ENCODE peak calls at places on chromosomes 5 and 9, in nine cellular contexts. E is BE2C; Q is brain microvascular endothelial cell; Y is osteoblast; N is MM.1S; V is hepatocyte; X is adrenal gland; U is IMR-90; W is CD8-positive, alpha-beta T cell. G is an unnamed sample.

GRCh38 chr5:103901885-103902284 is 339.3 kb upstream of the NUDT12 start:
- DNase-seq in V (no peak), N (no peak), E (no peak), W (no peak), X (no peak), Y (no peak), U (no peak), Q (no peak), G (no peak)

GRCh38 chr5:1538276-1538675 is 14.5 kb upstream of the LPCAT1 start:
- DNase-seq in Y (peak; percentile 17), V (no peak), N (no peak), U (no peak), W (peak; percentile 41), E (no peak), Q (no peak), X (no peak), G (no peak)

GRCh38 chr5:169861934-169862333 is 118.4 kb downstream of the INSYN2B start:
- DNase-seq in V (peak; percentile 8), X (no peak), E (peak; percentile 11), W (no peak), U (peak; percentile 96), Q (peak; percentile 81), N (no peak), Y (peak; percentile 25), G (no peak)

GRCh38 chr5:172171118-172171775 is 16.8 kb downstream of the STK10 start:
- DNase-seq in V (no peak), Q (no peak), X (no peak), N (no peak), Y (no peak), U (no peak), E (no peak), W (no peak), G (peak; percentile 22)

GRCh38 chr9:15755660-15756059 is 202.8 kb downstream of the CCDC171 start:
- DNase-seq in Y (no peak), W (no peak), N (no peak), E (no peak), U (peak; percentile 4), X (no peak), V (no peak), Q (no peak), G (no peak)

GRCh38 chr9:121567142-121568100 is 67.8 kb upstream of the GGTA1 start:
- DNase-seq in N (no peak), X (peak; percentile 51), Y (peak; percentile 78), U (peak; percentile 28), W (no peak), V (no peak), Q (no peak), E (peak; percentile 79), G (peak; percentile 60)

GRCh38 chr5:180271205-180271604 is 20.7 kb downstream of the MAPK9 start:
- DNase-seq in U (no peak), V (no peak), W (no peak), Y (no peak), X (no peak), E (no peak), N (no peak), Q (no peak), G (no peak)

GRCh38 chr5:178114325-178115135 is 1.2 kb downstream of the N4BP3 start:
- DNase-seq in Q (no peak), U (no peak), V (no peak), N (no peak), W (peak; percentile 77), E (no peak), Y (peak; percentile 75), X (no peak), G (no peak)

GRCh38 chr5:39376293-39376714 is 12.0 kb upstream of the C9 start:
- DNase-seq in V (peak; percentile 69), Y (no peak), N (peak; percentile 72), X (peak; percentile 53), Q (peak; percentile 47), E (peak; percentile 34), U (peak; percentile 48), W (no peak), G (peak; percentile 27)

GRCh38 chr5:75341934-75342333 is 4.9 kb downstream of the HMGCR start:
- DNase-seq in V (no peak), X (no peak), Q (no peak), Y (no peak), E (no peak), N (no peak), W (no peak), U (no peak), G (no peak)

GRCh38 chr5:88768411-88768810 is 114.6 kb downstream of the MEF2C start:
- DNase-seq in W (no peak), E (no peak), X (no peak), Q (no peak), Y (no peak), U (no peak), N (no peak), V (no peak), G (no peak)

GRCh38 chr5:103804714-103805113 is 242.1 kb upstream of the NUDT12 start:
- DNase-seq in V (no peak), X (no peak), E (no peak), U (peak; percentile 4), N (no peak), Y (no peak), W (no peak), Q (peak; percentile 27), G (no peak)

GRCh38 chr5:98941131-98941883 is 12.5 kb upstream of the CHD1 start:
- DNase-seq in N (no peak), Q (no peak), X (no peak), Y (no peak), V (no peak), E (no peak), W (no peak), U (no peak), G (no peak)

GRCh38 chr5:5025098-5025773 is 114.9 kb upstream of the ADAMTS16 start:
- DNase-seq in N (no peak), V (no peak), W (no peak), Q (no peak), U (no peak), E (no peak), X (no peak), Y (no peak), G (no peak)

GRCh38 chr5:148620696-148621095 is 33.6 kb downstream of the HTR4 start:
- DNase-seq in W (no peak), N (peak; percentile 87), X (no peak), E (no peak), U (no peak), Q (no peak), V (no peak), Y (no peak), G (no peak)

DNA sequence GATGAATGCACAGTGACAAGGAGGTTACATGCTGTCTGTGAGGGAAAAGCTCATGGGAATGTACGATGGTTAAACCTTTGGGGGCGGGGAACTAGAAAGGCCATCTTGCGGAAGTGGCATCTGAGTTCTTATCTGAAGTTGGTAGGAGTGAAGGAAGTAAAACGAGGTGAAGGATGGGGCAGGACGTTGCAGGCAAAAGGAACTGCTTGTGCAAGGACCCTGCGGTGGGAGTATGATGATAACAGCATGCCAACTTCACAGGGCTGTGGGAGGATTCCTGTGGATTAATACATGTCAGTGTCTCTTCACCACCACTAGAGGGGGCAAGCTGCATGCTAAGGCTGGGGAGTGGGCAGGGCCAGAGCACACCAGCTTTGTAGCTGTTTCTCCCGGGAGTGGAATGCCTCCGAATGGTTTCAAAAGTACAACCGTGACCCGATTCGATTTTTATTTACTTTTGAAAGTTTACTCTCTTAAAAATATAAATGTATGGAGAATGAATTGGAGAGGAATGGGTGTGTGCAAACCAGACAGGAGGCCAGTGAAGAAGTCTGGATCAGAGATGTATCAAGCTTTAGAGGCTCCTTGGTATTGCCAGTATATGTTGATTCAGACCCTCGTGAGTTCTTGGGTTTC is 62.5 kb downstream of the CYFIP2 start:
- DNase-seq in Y (peak; percentile 93), N (peak; percentile 74), Q (peak; percentile 80), X (peak; percentile 63), W (peak; percentile 68), E (peak; percentile 66), V (peak; percentile 89), U (peak; percentile 81), G (peak; percentile 84)
- H3K4me3 ChIP-seq in Y (peak overlapping the region; percentile 57), N (no peak overlapping the region), Q (peak overlapping the region; percentile 37), X (no peak overlapping the region), W (no peak overlapping the region), E (peak overlapping the region; percentile 26), V (no peak overlapping the region), U (peak overlapping the region; percentile 13), G (no peak overlapping the region)

GRCh38 chr9:88544245-88544644 is 9.3 kb downstream of the NXNL2 start:
- DNase-seq in E (no peak), X (peak; percentile 35), Q (no peak), Y (no peak), U (no peak), W (no peak), N (no peak), V (no peak), G (no peak)
- H3K27me3 ChIP-seq in E (no peaks in the 10 kb centered on the region), X (no peaks in the 10 kb centered on the region), Q (no peaks in the 10 kb centered on the region), Y (no peaks in the 10 kb centered on the region), U (no peaks in the 10 kb centered on the region), W (no peaks in the 10 kb centered on the region), N (no peaks in the 10 kb centered on the region), V (no peaks in the 10 kb centered on the region), G (no peaks in the 10 kb centered on the region)

DNA sequence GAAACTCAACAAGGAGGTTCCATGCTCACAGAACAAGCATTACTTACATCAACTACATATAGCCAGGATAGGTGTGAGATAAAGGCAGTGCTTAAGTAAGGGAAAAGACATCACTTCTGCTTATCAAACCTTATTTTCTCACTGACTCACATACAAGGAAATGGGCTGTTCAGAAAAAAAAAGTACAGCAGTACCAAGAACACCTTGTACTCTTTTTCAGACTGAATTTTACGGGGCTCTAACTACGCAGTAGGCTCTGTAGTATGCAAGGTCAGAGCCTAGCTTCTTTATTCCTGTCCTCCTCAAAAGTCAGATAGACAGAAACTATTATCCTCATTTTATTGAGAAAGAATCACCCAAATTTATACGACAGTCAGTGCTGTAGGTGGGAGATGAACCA is 5.8 kb downstream of the PSMB7 start:
- DNase-seq in V (no peak), Q (no peak), W (no peak), X (no peak), Y (no peak), E (no peak), N (no peak), U (no peak), G (no peak)
- H3K36me3 ChIP-seq in V (peaks cover 8% of the 10 kb centered on the region), Q (peaks cover 65% of the 10 kb centered on the region), W (peaks cover 50% of the 10 kb centered on the region), X (peaks cover 64% of the 10 kb centered on the region), Y (peaks cover 92% of the 10 kb centered on the region), E (peaks cover 85% of the 10 kb centered on the region), N (peaks cover 36% of the 10 kb centered on the region), U (peaks cover 37% of the 10 kb centered on the region), G (peaks cover 33% of the 10 kb centered on the region)

GRCh38 chr9:129598089-129598596 is 22.8 kb downstream of the C9orf50 start:
- DNase-seq in Q (no peak), E (no peak), X (no peak), U (no peak), Y (no peak), W (no peak), N (no peak), V (no peak), G (no peak)

GRCh38 chr9:129595903-129596540 is 24.9 kb downstream of the C9orf50 start:
- DNase-seq in U (no peak), N (no peak), Q (no peak), W (no peak), Y (no peak), X (no peak), E (no peak), V (no peak), G (no peak)

GRCh38 chr9:129595323-129595741 is 25.6 kb downstream of the C9orf50 start:
- DNase-seq in W (no peak), Y (peak; percentile 88), N (peak; percentile 23), U (peak; percentile 60), V (no peak), Q (no peak), E (no peak), X (no peak), G (no peak)

GRCh38 chr9:129596541-129597328 is 24.2 kb downstream of the C9orf50 start:
- DNase-seq in E (no peak), X (no peak), U (peak; percentile 73), W (no peak), N (no peak), V (peak; percentile 80), Y (peak; percentile 81), Q (peak; percentile 55), G (peak; percentile 90)

GRCh38 chr9:129597355-129598088 is 23.4 kb downstream of the C9orf50 start:
- DNase-seq in Y (peak; percentile 94), U (peak; percentile 65), N (no peak), Q (no peak), V (peak; percentile 91), X (peak; percentile 88), E (no peak), W (peak; percentile 62), G (peak; percentile 90)
- H3K4me3 ChIP-seq in Y (peak overlapping the region; percentile 58), U (peak overlapping the region; percentile 42), N (no peak overlapping the region), Q (peak overlapping the region; percentile 52), V (peak overlapping the region; percentile 22), X (no peak overlapping the region), E (no peak overlapping the region), W (peak overlapping the region; percentile 32), G (peak overlapping the region; percentile 70)

G was measured in H7.